ENCODE peak calls at places on chromosomes 4 and X, in four cellular contexts. B, U, A and K are unnamed samples.
A peak's percentile ranks its signal among the peaks of the same experiment; 100 is the strongest.

GRCh38 chrX:107168259-107168658 is 38.0 kb downstream of the NUP62CL start:
- DNase-seq in B (no peak), U (no peak), A (no peak), K (no peak)

GRCh38 chr4:39133623-39134022 is 48.7 kb upstream of the WDR19 start:
- DNase-seq in B (no peak), U (no peak), A (no peak), K (no peak)

GRCh38 chr4:6327220-6327917 is 57.7 kb downstream of the WFS1 start:
- DNase-seq in B (peak; percentile 91), U (peak; percentile 89), A (peak; percentile 92), K (peak; percentile 70)

GRCh38 chr4:153115322-153116100 is 88.7 kb upstream of the TRIM2 start:
- DNase-seq in B (peak; percentile 16), U (no peak), A (no peak), K (no peak)

GRCh38 chr4:54495091-54495490 is 162.7 kb upstream of the KIT start:
- DNase-seq in B (no peak), U (no peak), A (no peak), K (no peak)

GRCh38 chr4:2932561-2932950 is 30.6 kb downstream of the NOP14 start:
- DNase-seq in B (no peak), U (no peak), A (no peak), K (no peak)

GRCh38 chrX:7146703-7147430 is 645 bp upstream of the STS start:
- DNase-seq in B (peak; percentile 14), U (no peak), A (no peak), K (no peak)

GRCh38 chrX:153434801-153435200 is 11.1 kb downstream of the TREX2 start:
- DNase-seq in B (no peak), U (no peak), A (no peak), K (no peak)

GRCh38 chr4:182655321-182655720 is 261.9 kb downstream of the DCTD start:
- DNase-seq in B (no peak), U (no peak), A (no peak), K (no peak)

GRCh38 chr4:2465032-2465431 is 3.9 kb upstream of the RNF4 start:
- DNase-seq in B (no peak), U (no peak), A (no peak), K (no peak)

GRCh38 chrX:111823703-111824102 is 52.3 kb upstream of the TRPC5OS start:
- DNase-seq in B (no peak), U (no peak), A (no peak), K (no peak)

GRCh38 chr4:70269674-70270073 is 27.3 kb downstream of the CSN3 start:
- DNase-seq in B (no peak), U (no peak), A (no peak), K (peak; percentile 48)

GRCh38 chr4:7651461-7651921 is 216.8 kb upstream of the PSAPL1 start:
- DNase-seq in B (no peak), U (no peak), A (peak; percentile 47), K (no peak)

GRCh38 chrX:2325076-2325784 is 175.5 kb downstream of the DHRSX start:
- DNase-seq in B (no peak), U (peak; percentile 24), A (no peak), K (peak; percentile 88)

GRCh38 chr4:150589174-150589573 is 7.2 kb downstream of the MAB21L2 start:
- DNase-seq in B (no peak), U (no peak), A (no peak), K (no peak)

GRCh38 chr4:23654791-23655190 is 235.1 kb downstream of the PPARGC1A start:
- DNase-seq in B (no peak), U (no peak), A (no peak), K (no peak)

GRCh38 chr4:124343711-124344110 is 368.8 kb downstream of the ANKRD50 start:
- DNase-seq in B (no peak), U (no peak), A (no peak), K (no peak)

GRCh38 chr4:14749910-14750309 is 252.4 kb upstream of the CPEB2 start:
- DNase-seq in B (peak; percentile 24), U (no peak), A (no peak), K (peak; percentile 62)

GRCh38 chr4:152640058-152640921 is 39.5 kb downstream of the TMEM154 start:
- DNase-seq in B (no peak), U (no peak), A (peak; percentile 41), K (peak; percentile 40)

GRCh38 chrX:683572-683971 is 53.0 kb downstream of the SHOX start:
- DNase-seq in B (no peak), U (no peak), A (no peak), K (no peak)

GRCh38 chr4:121155893-121156292 is 8.2 kb downstream of the TNIP3 start:
- DNase-seq in B (no peak), U (no peak), A (no peak), K (no peak)